ENCODE peak calls at places on chromosome 21, in ten cellular contexts. One of them, this sample, is unnamed.

GRCh38 chr21:19853709-19854575 is 1144.3 kb upstream of the NCAM2 start:
- DNase-seq in kidney: peak; percentile 45
- DNase-seq in pancreas: no peak
- DNase-seq in iPS DF 6.9: no peak
- DNase-seq in CD4-positive, CD25-positive, alpha-beta regulatory T cell: no peak
- DNase-seq in tibial artery: no peak
- DNase-seq in naive thymus-derived CD4-positive, alpha-beta T cell: no peak
- DNase-seq in Peyer's patch: no peak
- DNase-seq in H7: peak; percentile 16
- DNase-seq in stomach: no peak
- DNase-seq in this sample: no peak

GRCh38 chr21:39523398-39523797 is 71.6 kb downstream of the SH3BGR start:
- DNase-seq in kidney: no peak
- DNase-seq in pancreas: peak; percentile 70
- DNase-seq in iPS DF 6.9: no peak
- DNase-seq in CD4-positive, CD25-positive, alpha-beta regulatory T cell: no peak
- DNase-seq in tibial artery: no peak
- DNase-seq in naive thymus-derived CD4-positive, alpha-beta T cell: no peak
- DNase-seq in Peyer's patch: peak; percentile 55
- DNase-seq in H7: no peak
- DNase-seq in stomach: peak; percentile 85
- DNase-seq in this sample: no peak

GRCh38 chr21:41195311-41195710 is 27.4 kb downstream of the BACE2 start:
- DNase-seq in kidney: no peak
- DNase-seq in pancreas: no peak
- DNase-seq in iPS DF 6.9: no peak
- DNase-seq in CD4-positive, CD25-positive, alpha-beta regulatory T cell: no peak
- DNase-seq in tibial artery: no peak
- DNase-seq in naive thymus-derived CD4-positive, alpha-beta T cell: no peak
- DNase-seq in Peyer's patch: no peak
- DNase-seq in H7: no peak
- DNase-seq in stomach: no peak
- DNase-seq in this sample: no peak

GRCh38 chr21:27026501-27026900 is 59.6 kb upstream of the ADAMTS5 start:
- DNase-seq in kidney: no peak
- DNase-seq in pancreas: no peak
- DNase-seq in iPS DF 6.9: peak; percentile 27
- DNase-seq in CD4-positive, CD25-positive, alpha-beta regulatory T cell: no peak
- DNase-seq in tibial artery: no peak
- DNase-seq in naive thymus-derived CD4-positive, alpha-beta T cell: no peak
- DNase-seq in Peyer's patch: no peak
- DNase-seq in H7: no peak
- DNase-seq in stomach: no peak
- DNase-seq in this sample: no peak

GRCh38 chr21:25927195-25927880 is 192.6 kb downstream of the GABPA start:
- DNase-seq in kidney: no peak
- DNase-seq in pancreas: no peak
- DNase-seq in iPS DF 6.9: no peak
- DNase-seq in CD4-positive, CD25-positive, alpha-beta regulatory T cell: no peak
- DNase-seq in tibial artery: no peak
- DNase-seq in naive thymus-derived CD4-positive, alpha-beta T cell: no peak
- DNase-seq in Peyer's patch: no peak
- DNase-seq in H7: no peak
- DNase-seq in stomach: no peak
- DNase-seq in this sample: no peak

GRCh38 chr21:21007606-21008005 is 9.4 kb downstream of the NCAM2 start:
- DNase-seq in kidney: no peak
- DNase-seq in pancreas: no peak
- DNase-seq in iPS DF 6.9: no peak
- DNase-seq in CD4-positive, CD25-positive, alpha-beta regulatory T cell: no peak
- DNase-seq in tibial artery: no peak
- DNase-seq in naive thymus-derived CD4-positive, alpha-beta T cell: no peak
- DNase-seq in Peyer's patch: no peak
- DNase-seq in H7: no peak
- DNase-seq in stomach: no peak
- DNase-seq in this sample: no peak

GRCh38 chr21:39037807-39038405 is 145.3 kb downstream of the PSMG1 start:
- DNase-seq in kidney: no peak
- DNase-seq in pancreas: no peak
- DNase-seq in iPS DF 6.9: no peak
- DNase-seq in CD4-positive, CD25-positive, alpha-beta regulatory T cell: no peak
- DNase-seq in tibial artery: no peak
- DNase-seq in naive thymus-derived CD4-positive, alpha-beta T cell: no peak
- DNase-seq in Peyer's patch: no peak
- DNase-seq in H7: peak; percentile 79
- DNase-seq in stomach: no peak
- DNase-seq in this sample: no peak

GRCh38 chr21:14382835-14383595 is at the start of gene HSPA13:
- DNase-seq in kidney: peak; percentile 100
- DNase-seq in pancreas: peak; percentile 99
- DNase-seq in iPS DF 6.9: peak; percentile 97
- DNase-seq in CD4-positive, CD25-positive, alpha-beta regulatory T cell: peak; percentile 99
- DNase-seq in tibial artery: peak; percentile 100
- DNase-seq in naive thymus-derived CD4-positive, alpha-beta T cell: peak; percentile 99
- DNase-seq in Peyer's patch: peak; percentile 100
- DNase-seq in H7: peak; percentile 86
- DNase-seq in stomach: peak; percentile 99
- DNase-seq in this sample: peak; percentile 99

GRCh38 chr21:39175154-39175553 is 8.1 kb downstream of the PSMG1 start:
- DNase-seq in kidney: no peak
- DNase-seq in pancreas: no peak
- DNase-seq in iPS DF 6.9: no peak
- DNase-seq in CD4-positive, CD25-positive, alpha-beta regulatory T cell: peak; percentile 31
- DNase-seq in tibial artery: no peak
- DNase-seq in naive thymus-derived CD4-positive, alpha-beta T cell: peak; percentile 13
- DNase-seq in Peyer's patch: no peak
- DNase-seq in H7: no peak
- DNase-seq in stomach: no peak
- DNase-seq in this sample: no peak

GRCh38 chr21:31142600-31142999 is 104.3 kb upstream of the KRTAP19-8 start:
- DNase-seq in kidney: no peak
- DNase-seq in pancreas: no peak
- DNase-seq in iPS DF 6.9: no peak
- DNase-seq in CD4-positive, CD25-positive, alpha-beta regulatory T cell: peak; percentile 37
- DNase-seq in tibial artery: no peak
- DNase-seq in naive thymus-derived CD4-positive, alpha-beta T cell: peak; percentile 55
- DNase-seq in Peyer's patch: no peak
- DNase-seq in H7: peak; percentile 45
- DNase-seq in stomach: no peak
- DNase-seq in this sample: no peak

GRCh38 chr21:27581168-27581567 is 614.3 kb upstream of the ADAMTS5 start:
- DNase-seq in kidney: no peak
- DNase-seq in pancreas: no peak
- DNase-seq in iPS DF 6.9: no peak
- DNase-seq in CD4-positive, CD25-positive, alpha-beta regulatory T cell: no peak
- DNase-seq in tibial artery: no peak
- DNase-seq in naive thymus-derived CD4-positive, alpha-beta T cell: no peak
- DNase-seq in Peyer's patch: no peak
- DNase-seq in H7: no peak
- DNase-seq in stomach: no peak
- DNase-seq in this sample: no peak

DNA sequence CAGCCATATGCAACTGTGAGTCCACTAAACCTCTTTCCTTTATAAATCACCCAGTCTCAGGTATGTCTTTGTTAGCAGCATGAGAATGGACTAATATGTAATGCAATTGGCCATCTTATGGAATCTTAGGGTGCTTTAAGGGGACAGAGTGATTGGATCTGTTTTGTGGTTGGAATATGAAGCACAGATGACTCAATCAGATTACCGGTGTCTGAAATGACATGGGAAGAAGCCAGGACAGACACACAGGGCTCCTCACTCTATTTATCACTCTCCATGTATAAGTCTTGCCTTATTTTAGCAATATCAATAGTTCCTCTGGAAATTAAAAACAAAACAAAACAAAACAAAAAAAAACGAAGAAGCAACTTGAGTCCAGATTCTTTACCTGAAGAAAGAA is 12.9 kb downstream of the KCNJ6 start:
- DNase-seq in kidney: no peak
- DNase-seq in pancreas: no peak
- DNase-seq in iPS DF 6.9: no peak
- DNase-seq in CD4-positive, CD25-positive, alpha-beta regulatory T cell: no peak
- DNase-seq in tibial artery: no peak
- DNase-seq in naive thymus-derived CD4-positive, alpha-beta T cell: no peak
- DNase-seq in Peyer's patch: no peak
- DNase-seq in H7: no peak
- DNase-seq in stomach: no peak
- DNase-seq in this sample: no peak
- H3K36me3 ChIP-seq in kidney: no peaks in the 10 kb centered on the region
- H3K36me3 ChIP-seq in pancreas: no peaks in the 10 kb centered on the region
- H3K36me3 ChIP-seq in iPS DF 6.9: no peaks in the 10 kb centered on the region
- H3K36me3 ChIP-seq in CD4-positive, CD25-positive, alpha-beta regulatory T cell: no peaks in the 10 kb centered on the region
- H3K36me3 ChIP-seq in tibial artery: no peaks in the 10 kb centered on the region
- H3K36me3 ChIP-seq in naive thymus-derived CD4-positive, alpha-beta T cell: no peaks in the 10 kb centered on the region
- H3K36me3 ChIP-seq in Peyer's patch: no peaks in the 10 kb centered on the region
- H3K36me3 ChIP-seq in H7: no peaks in the 10 kb centered on the region
- H3K36me3 ChIP-seq in stomach: no peaks in the 10 kb centered on the region
- H3K36me3 ChIP-seq in this sample: no peaks in the 10 kb centered on the region

DNA sequence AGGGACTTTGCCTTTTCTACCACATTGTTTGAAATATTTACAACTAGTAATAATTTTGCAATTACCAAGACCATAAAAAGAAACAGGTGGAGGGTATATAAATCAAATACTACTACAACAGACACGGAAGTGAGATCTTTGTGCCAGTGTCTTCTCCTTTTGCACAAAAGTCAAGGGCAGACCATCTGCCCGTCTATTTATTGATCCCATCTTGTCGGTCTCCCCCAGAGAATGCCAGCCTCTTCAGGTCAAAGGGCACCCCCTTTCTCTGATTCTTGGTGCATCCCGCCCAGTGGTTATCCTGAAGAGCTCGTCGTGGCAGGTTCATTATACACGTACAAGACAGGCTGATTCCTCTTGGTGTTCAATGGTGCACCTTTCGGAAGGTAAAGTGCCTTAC is 4.8 kb upstream of the PDE9A start:
- DNase-seq in kidney: peak; percentile 4
- DNase-seq in pancreas: no peak
- DNase-seq in iPS DF 6.9: no peak
- DNase-seq in CD4-positive, CD25-positive, alpha-beta regulatory T cell: no peak
- DNase-seq in tibial artery: no peak
- DNase-seq in naive thymus-derived CD4-positive, alpha-beta T cell: no peak
- DNase-seq in Peyer's patch: no peak
- DNase-seq in H7: no peak
- DNase-seq in stomach: no peak
- DNase-seq in this sample: no peak
- H3K36me3 ChIP-seq in kidney: no peaks in the 10 kb centered on the region
- H3K36me3 ChIP-seq in pancreas: no peaks in the 10 kb centered on the region
- H3K36me3 ChIP-seq in iPS DF 6.9: no peaks in the 10 kb centered on the region
- H3K36me3 ChIP-seq in CD4-positive, CD25-positive, alpha-beta regulatory T cell: no peaks in the 10 kb centered on the region
- H3K36me3 ChIP-seq in tibial artery: no peaks in the 10 kb centered on the region
- H3K36me3 ChIP-seq in naive thymus-derived CD4-positive, alpha-beta T cell: no peaks in the 10 kb centered on the region
- H3K36me3 ChIP-seq in Peyer's patch: no peaks in the 10 kb centered on the region
- H3K36me3 ChIP-seq in H7: no peaks in the 10 kb centered on the region
- H3K36me3 ChIP-seq in stomach: no peaks in the 10 kb centered on the region
- H3K36me3 ChIP-seq in this sample: no peaks in the 10 kb centered on the region

GRCh38 chr21:45392206-45392971 is 12.6 kb upstream of the COL18A1 start:
- DNase-seq in kidney: peak; percentile 55
- DNase-seq in pancreas: no peak
- DNase-seq in iPS DF 6.9: no peak
- DNase-seq in CD4-positive, CD25-positive, alpha-beta regulatory T cell: no peak
- DNase-seq in tibial artery: peak; percentile 56
- DNase-seq in naive thymus-derived CD4-positive, alpha-beta T cell: no peak
- DNase-seq in Peyer's patch: no peak
- DNase-seq in H7: no peak
- DNase-seq in stomach: no peak
- DNase-seq in this sample: no peak
- H3K36me3 ChIP-seq in kidney: no peaks in the 10 kb centered on the region
- H3K36me3 ChIP-seq in pancreas: no peaks in the 10 kb centered on the region
- H3K36me3 ChIP-seq in iPS DF 6.9: no peaks in the 10 kb centered on the region
- H3K36me3 ChIP-seq in CD4-positive, CD25-positive, alpha-beta regulatory T cell: no peaks in the 10 kb centered on the region
- H3K36me3 ChIP-seq in tibial artery: no peaks in the 10 kb centered on the region
- H3K36me3 ChIP-seq in naive thymus-derived CD4-positive, alpha-beta T cell: no peaks in the 10 kb centered on the region
- H3K36me3 ChIP-seq in Peyer's patch: no peaks in the 10 kb centered on the region
- H3K36me3 ChIP-seq in H7: no peaks in the 10 kb centered on the region
- H3K36me3 ChIP-seq in stomach: no peaks in the 10 kb centered on the region
- H3K36me3 ChIP-seq in this sample: no peaks in the 10 kb centered on the region

GRCh38 chr21:33434770-33435360 is 31.7 kb downstream of the IFNGR2 start:
- DNase-seq in kidney: no peak
- DNase-seq in pancreas: no peak
- DNase-seq in iPS DF 6.9: no peak
- DNase-seq in CD4-positive, CD25-positive, alpha-beta regulatory T cell: no peak
- DNase-seq in tibial artery: no peak
- DNase-seq in naive thymus-derived CD4-positive, alpha-beta T cell: no peak
- DNase-seq in Peyer's patch: no peak
- DNase-seq in H7: no peak
- DNase-seq in stomach: no peak
- DNase-seq in this sample: no peak

GRCh38 chr21:33432496-33432895 is 29.3 kb downstream of the IFNGR2 start:
- DNase-seq in kidney: no peak
- DNase-seq in pancreas: no peak
- DNase-seq in iPS DF 6.9: no peak
- DNase-seq in CD4-positive, CD25-positive, alpha-beta regulatory T cell: no peak
- DNase-seq in tibial artery: peak; percentile 25
- DNase-seq in naive thymus-derived CD4-positive, alpha-beta T cell: no peak
- DNase-seq in Peyer's patch: no peak
- DNase-seq in H7: no peak
- DNase-seq in stomach: no peak
- DNase-seq in this sample: no peak

GRCh38 chr21:33433001-33433400 is 29.8 kb downstream of the IFNGR2 start:
- DNase-seq in kidney: no peak
- DNase-seq in pancreas: no peak
- DNase-seq in iPS DF 6.9: no peak
- DNase-seq in CD4-positive, CD25-positive, alpha-beta regulatory T cell: no peak
- DNase-seq in tibial artery: peak; percentile 48
- DNase-seq in naive thymus-derived CD4-positive, alpha-beta T cell: no peak
- DNase-seq in Peyer's patch: no peak
- DNase-seq in H7: no peak
- DNase-seq in stomach: no peak
- DNase-seq in this sample: no peak

GRCh38 chr21:33430858-33431257 is 27.6 kb downstream of the IFNGR2 start:
- DNase-seq in kidney: no peak
- DNase-seq in pancreas: no peak
- DNase-seq in iPS DF 6.9: no peak
- DNase-seq in CD4-positive, CD25-positive, alpha-beta regulatory T cell: no peak
- DNase-seq in tibial artery: peak; percentile 29
- DNase-seq in naive thymus-derived CD4-positive, alpha-beta T cell: no peak
- DNase-seq in Peyer's patch: no peak
- DNase-seq in H7: no peak
- DNase-seq in stomach: no peak
- DNase-seq in this sample: no peak

DNA sequence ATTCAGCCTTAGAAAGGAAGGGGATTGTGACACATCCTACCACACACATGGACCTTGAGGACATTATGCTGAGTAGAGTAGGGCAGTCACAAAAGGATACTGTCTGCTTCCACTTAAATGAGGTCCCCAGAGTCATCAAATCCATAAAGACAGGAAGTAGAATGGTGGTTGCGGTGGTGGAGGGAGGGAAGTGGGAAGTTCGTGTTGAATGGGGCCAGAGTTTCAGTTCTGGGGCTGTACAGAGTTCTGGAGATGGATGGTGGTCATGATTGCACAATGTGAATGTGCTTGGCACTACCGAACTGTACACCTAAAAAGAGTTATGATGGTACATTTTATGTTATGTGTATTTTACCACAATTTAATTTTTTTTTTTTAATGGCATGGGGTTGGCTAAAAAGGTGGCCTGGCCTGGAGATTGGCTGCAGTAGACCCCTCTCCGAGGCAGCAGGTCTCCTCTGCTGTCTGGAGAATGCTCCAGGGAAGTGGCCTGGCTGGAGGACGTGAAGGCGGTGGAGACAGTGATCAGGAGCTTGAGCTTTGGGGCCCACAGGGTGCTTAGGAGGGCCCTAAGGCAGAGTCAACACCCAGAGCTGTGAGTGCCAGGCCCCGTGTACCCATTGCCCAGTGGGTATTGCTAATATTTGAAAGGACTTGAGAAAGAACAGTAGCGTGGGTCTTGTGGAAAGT is 30.4 kb downstream of the IFNGR2 start:
- DNase-seq in kidney: no peak
- DNase-seq in pancreas: no peak
- DNase-seq in iPS DF 6.9: no peak
- DNase-seq in CD4-positive, CD25-positive, alpha-beta regulatory T cell: no peak
- DNase-seq in tibial artery: peak; percentile 48
- DNase-seq in naive thymus-derived CD4-positive, alpha-beta T cell: no peak
- DNase-seq in Peyer's patch: peak; percentile 37
- DNase-seq in H7: no peak
- DNase-seq in stomach: no peak
- DNase-seq in this sample: no peak
- H3K36me3 ChIP-seq in kidney: peaks cover 69% of the 10 kb centered on the region
- H3K36me3 ChIP-seq in pancreas: peaks cover 59% of the 10 kb centered on the region
- H3K36me3 ChIP-seq in iPS DF 6.9: peaks cover 20% of the 10 kb centered on the region
- H3K36me3 ChIP-seq in CD4-positive, CD25-positive, alpha-beta regulatory T cell: peaks cover 74% of the 10 kb centered on the region
- H3K36me3 ChIP-seq in tibial artery: peaks cover 96% of the 10 kb centered on the region
- H3K36me3 ChIP-seq in naive thymus-derived CD4-positive, alpha-beta T cell: peaks cover 12% of the 10 kb centered on the region
- H3K36me3 ChIP-seq in Peyer's patch: peaks cover 94% of the 10 kb centered on the region
- H3K36me3 ChIP-seq in H7: peaks cover 34% of the 10 kb centered on the region
- H3K36me3 ChIP-seq in stomach: peaks cover 100% of the 10 kb centered on the region
- H3K36me3 ChIP-seq in this sample: no peaks in the 10 kb centered on the region

This sample was measured in heart right ventricle.